ENCODE peak calls at places on chromosome 22, in six cellular contexts. V is AG10803; E is activated T-helper 1 cell treated with anti-CD3 and anti-CD28 coated beads, Interleukin-12 subunit alpha, Interleukin-12 subunit beta, Interleukin-2, Interleukin-4 antibody, amounts not matched to agents 30 ng/mL and 10 ng/mL and 1 ng/mL, durations not matched to agents 14 hours and 24 hours and 36 hours; D is activated CD4-positive, alpha-beta T cell treated with anti-CD3 and anti-CD28 coated beads for 4 hours; G is fibroblast of lung; R is effector memory CD4-positive, alpha-beta T cell. Z is an unnamed sample.

GRCh38 chr22:23072035-23072910 is 2.0 kb downstream of the GNAZ start:
- DNase-seq in V (peak), E (no peak), D (no peak), G (no peak), R (no peak), Z (no peak)

GRCh38 chr22:23127788-23128187 is 14.0 kb downstream of the RSPH14 start:
- DNase-seq in E (no peak), G (no peak), V (no peak), R (no peak), D (no peak), Z (no peak)

GRCh38 chr22:32311551-32312071 is 46.1 kb upstream of the RFPL3 start:
- DNase-seq in V (no peak), E (no peak), G (no peak), R (no peak), D (no peak), Z (no peak)

GRCh38 chr22:26860233-26860765 is 202.9 kb downstream of the MIAT start:
- DNase-seq in R (no peak), G (no peak), V (no peak), D (no peak), E (no peak), Z (no peak)

GRCh38 chr22:43440556-43440955 is 28.7 kb downstream of the MPPED1 start:
- DNase-seq in R (no peak), E (no peak), V (no peak), D (no peak), G (no peak), Z (no peak)

GRCh38 chr22:38190581-38190980 is 9.0 kb upstream of the PLA2G6 start:
- DNase-seq in D (no peak), R (no peak), G (no peak), V (no peak), E (no peak), Z (no peak)

GRCh38 chr22:20150381-20151275 is at the start of gene CCDC188:
- DNase-seq in R (no peak), D (no peak), V (no peak), E (no peak), G (no peak), Z (no peak)

GRCh38 chr22:44042822-44043221 is 18.7 kb downstream of the PARVB start:
- DNase-seq in R (no peak), D (no peak), G (peak), E (no peak), V (peak), Z (no peak)

GRCh38 chr22:32799516-32799915 is 2.0 kb upstream of the TIMP3 start:
- DNase-seq in V (no peak), G (no peak), E (no peak), R (no peak), D (no peak), Z (no peak)

GRCh38 chr22:48954781-48955311 is 872.8 kb downstream of the BRD1 start:
- DNase-seq in G (no peak), R (no peak), D (no peak), E (no peak), V (peak), Z (no peak)

GRCh38 chr22:49621601-49622210 is 206.0 kb downstream of the BRD1 start:
- DNase-seq in D (no peak), G (no peak), R (no peak), V (no peak), E (no peak), Z (no peak)

GRCh38 chr22:43600265-43600664 is 188.5 kb downstream of the MPPED1 start:
- DNase-seq in G (no peak), D (no peak), E (no peak), V (no peak), R (no peak), Z (no peak)

GRCh38 chr22:23800297-23801237 is 13.8 kb downstream of the SMARCB1 start:
- DNase-seq in G (no peak), D (no peak), V (no peak), E (no peak), R (no peak), Z (no peak)

GRCh38 chr22:45329536-45329936 is 19.8 kb downstream of the FAM118A start:
- DNase-seq in G (no peak), E (no peak), D (no peak), R (no peak), V (peak), Z (peak)

GRCh38 chr22:45842141-45842831 is 134.7 kb downstream of the WNT7B start:
- DNase-seq in V (peak), D (no peak), R (no peak), E (no peak), G (peak), Z (no peak)

GRCh38 chr22:43845981-43846380 is 16.3 kb downstream of the SULT4A1 start:
- DNase-seq in G (no peak), R (no peak), E (no peak), V (no peak), D (no peak), Z (no peak)

GRCh38 chr22:40714514-40714966 is 35.3 kb downstream of the MCHR1 start:
- DNase-seq in E (no peak), R (no peak), D (no peak), G (peak), V (peak), Z (no peak)

GRCh38 chr22:26892401-26893033 is 235.1 kb downstream of the MIAT start:
- DNase-seq in R (no peak), V (peak), D (no peak), G (no peak), E (no peak), Z (no peak)

GRCh38 chr22:25406510-25407210 is 157.8 kb upstream of the GRK3 start:
- DNase-seq in E (no peak), D (no peak), G (no peak), R (no peak), V (no peak), Z (no peak)

GRCh38 chr22:19691721-19692341 is 22.5 kb upstream of the SEPTIN5 start:
- DNase-seq in V (peak), D (no peak), R (no peak), G (peak), E (no peak), Z (no peak)

GRCh38 chr22:35274154-35274871 is 17.0 kb downstream of the HMGXB4 start:
- DNase-seq in E (no peak), D (no peak), G (no peak), V (no peak), R (no peak), Z (no peak)

GRCh38 chr22:37747090-37747714 is 50.4 kb downstream of the TRIOBP start:
- DNase-seq in E (no peak), D (no peak), G (peak), R (no peak), V (peak), Z (peak)

GRCh38 chr22:46801826-46802607 is 39.6 kb downstream of the TBC1D22A start:
- DNase-seq in R (no peak), G (no peak), E (no peak), D (no peak), V (no peak), Z (no peak)

GRCh38 chr22:22753526-22754267 is 109.3 kb downstream of the GGTLC2 start:
- DNase-seq in D (peak), R (peak), E (peak), V (no peak), G (peak), Z (peak)

GRCh38 chr22:29306830-29307657 is 594 bp downstream of the GAS2L1 start:
- DNase-seq in E (peak), D (no peak), G (peak), R (peak), V (peak), Z (peak)

GRCh38 chr22:17537155-17537554 is 26.1 kb upstream of the SLC25A18 start:
- DNase-seq in G (no peak), V (peak), D (no peak), E (no peak), R (no peak), Z (no peak)

GRCh38 chr22:37184816-37185541 is 3.1 kb downstream of the C1QTNF6 start:
- DNase-seq in V (no peak), G (no peak), R (no peak), D (no peak), E (no peak), Z (no peak)

GRCh38 chr22:21032037-21032842 is at the start of gene SLC7A4:
- DNase-seq in R (no peak), V (no peak), E (no peak), G (no peak), D (no peak), Z (no peak)

GRCh38 chr22:28766628-28767027 is 5.9 kb upstream of the CCDC117 start:
- DNase-seq in R (no peak), D (no peak), G (no peak), V (no peak), E (no peak), Z (no peak)